ENCODE peak calls at places on chromosome 3, in ten cellular contexts. R, C, N, W, P, O, G, V, K and J are unnamed samples.

GRCh38 chr3:28406241-28406640 is 57.6 kb upstream of the AZI2 start:
- DNase-seq in R (no peak), G (no peak), P (no peak), O (no peak), K (no peak), W (no peak), C (no peak), N (no peak), V (no peak), J (no peak)

GRCh38 chr3:141875893-141876380 is 506 bp upstream of the ATP1B3 start:
- DNase-seq in G (peak), R (peak), V (peak), K (peak), O (peak), W (peak), P (peak), N (peak), C (no peak), J (peak)

GRCh38 chr3:47096955-47097354 is 67.0 kb downstream of the SETD2 start:
- DNase-seq in V (no peak), N (no peak), G (no peak), P (no peak), W (no peak), R (no peak), C (no peak), O (no peak), K (no peak), J (no peak)

GRCh38 chr3:62835594-62836236 is 39.5 kb downstream of the CADPS start:
- DNase-seq in O (no peak), P (no peak), N (no peak), V (no peak), K (no peak), W (no peak), C (no peak), G (no peak), R (no peak), J (no peak)

GRCh38 chr3:187807086-187807862 is 62.0 kb upstream of the BCL6 start:
- DNase-seq in V (no peak), R (no peak), N (no peak), G (no peak), K (no peak), C (no peak), W (no peak), P (no peak), O (no peak), J (no peak)

GRCh38 chr3:124812291-124813265 is 74.6 kb downstream of the ITGB5 start:
- DNase-seq in C (no peak), R (peak), K (peak), N (peak), G (peak), V (peak), O (no peak), W (peak), P (peak), J (peak)

GRCh38 chr3:196890309-196890708 is 22.6 kb downstream of the SENP5 start:
- DNase-seq in P (no peak), N (no peak), V (no peak), G (no peak), K (no peak), W (no peak), C (no peak), R (no peak), O (no peak), J (no peak)

GRCh38 chr3:111874177-111874820 is 15.2 kb downstream of the PHLDB2 start:
- DNase-seq in W (no peak), N (peak), V (no peak), O (no peak), G (no peak), K (no peak), C (no peak), P (no peak), R (no peak), J (no peak)

GRCh38 chr3:44682182-44682896 is 30.1 kb upstream of the ZNF502 start:
- DNase-seq in K (no peak), O (no peak), V (no peak), G (no peak), R (no peak), C (no peak), N (no peak), P (no peak), W (no peak), J (no peak)

GRCh38 chr3:98599647-98600411 is 6.4 kb upstream of the CPOX start:
- DNase-seq in V (no peak), G (no peak), R (no peak), O (no peak), P (no peak), N (no peak), K (no peak), W (no peak), C (no peak), J (no peak)

GRCh38 chr3:105232536-105232935 is 134.2 kb upstream of the ALCAM start:
- DNase-seq in K (no peak), C (no peak), O (no peak), N (no peak), P (no peak), W (no peak), R (no peak), G (no peak), V (no peak), J (no peak)

GRCh38 chr3:126512916-126513650 is 4.5 kb downstream of the UROC1 start:
- DNase-seq in R (no peak), P (peak), W (no peak), G (peak), C (no peak), O (no peak), N (no peak), V (no peak), K (no peak), J (no peak)

GRCh38 chr3:128486692-128487537 is 6.1 kb downstream of the GATA2 start:
- DNase-seq in R (no peak), W (no peak), P (no peak), N (no peak), C (no peak), K (no peak), G (no peak), O (no peak), V (no peak), J (no peak)

GRCh38 chr3:14300721-14301377 is 101.6 kb upstream of the SLC6A6 start:
- DNase-seq in O (no peak), R (no peak), N (no peak), G (no peak), P (no peak), V (no peak), W (no peak), C (no peak), K (no peak), J (no peak)

GRCh38 chr3:171460226-171461086 is at the start of gene TNIK:
- DNase-seq in R (peak), V (peak), O (peak), N (peak), C (peak), W (peak), K (peak), G (peak), P (peak), J (peak)

GRCh38 chr3:183298708-183299153 is 45.7 kb downstream of the B3GNT5 start:
- DNase-seq in W (peak), C (no peak), O (peak), V (no peak), N (no peak), P (no peak), R (peak), G (peak), K (peak), J (peak)

GRCh38 chr3:183293966-183294365 is 40.9 kb downstream of the B3GNT5 start:
- DNase-seq in W (no peak), P (no peak), K (no peak), G (no peak), O (no peak), V (no peak), C (no peak), N (no peak), R (no peak), J (no peak)

GRCh38 chr3:183291511-183292031 is 38.5 kb downstream of the B3GNT5 start:
- DNase-seq in G (no peak), O (no peak), V (no peak), R (no peak), P (no peak), C (no peak), K (no peak), W (no peak), N (no peak), J (no peak)

GRCh38 chr3:183296944-183297343 is 43.9 kb downstream of the B3GNT5 start:
- DNase-seq in N (no peak), R (peak), P (no peak), G (no peak), C (no peak), K (no peak), O (no peak), V (no peak), W (no peak), J (no peak)

GRCh38 chr3:183295211-183295610 is 42.2 kb downstream of the B3GNT5 start:
- DNase-seq in O (no peak), C (no peak), P (no peak), G (peak), V (no peak), K (no peak), R (peak), N (no peak), W (peak), J (no peak)
- TF ChIP-seq EP300 in O (no peak), C (no peak), P (no peak), G (no peak), V (no peak), K (no peak), R (no peak), N (no peak), W (no peak), J (no peak)

GRCh38 chr3:71997066-71997653 is 212.2 kb upstream of the PROK2 start:
- DNase-seq in O (no peak), W (no peak), K (no peak), G (no peak), N (no peak), C (no peak), V (no peak), P (no peak), R (no peak), J (no peak)

GRCh38 chr3:71994203-71994602 is 209.3 kb upstream of the PROK2 start:
- DNase-seq in C (no peak), R (peak), O (no peak), W (no peak), G (no peak), N (no peak), K (no peak), V (no peak), P (no peak), J (no peak)

GRCh38 chr3:72003936-72004335 is 219.0 kb upstream of the PROK2 start:
- DNase-seq in K (no peak), N (no peak), C (no peak), O (no peak), P (no peak), W (no peak), G (no peak), V (no peak), R (no peak), J (no peak)

GRCh38 chr3:72001758-72002157 is 216.8 kb upstream of the PROK2 start:
- DNase-seq in N (no peak), O (no peak), C (no peak), G (no peak), K (no peak), W (no peak), V (no peak), P (no peak), R (no peak), J (no peak)

DNA sequence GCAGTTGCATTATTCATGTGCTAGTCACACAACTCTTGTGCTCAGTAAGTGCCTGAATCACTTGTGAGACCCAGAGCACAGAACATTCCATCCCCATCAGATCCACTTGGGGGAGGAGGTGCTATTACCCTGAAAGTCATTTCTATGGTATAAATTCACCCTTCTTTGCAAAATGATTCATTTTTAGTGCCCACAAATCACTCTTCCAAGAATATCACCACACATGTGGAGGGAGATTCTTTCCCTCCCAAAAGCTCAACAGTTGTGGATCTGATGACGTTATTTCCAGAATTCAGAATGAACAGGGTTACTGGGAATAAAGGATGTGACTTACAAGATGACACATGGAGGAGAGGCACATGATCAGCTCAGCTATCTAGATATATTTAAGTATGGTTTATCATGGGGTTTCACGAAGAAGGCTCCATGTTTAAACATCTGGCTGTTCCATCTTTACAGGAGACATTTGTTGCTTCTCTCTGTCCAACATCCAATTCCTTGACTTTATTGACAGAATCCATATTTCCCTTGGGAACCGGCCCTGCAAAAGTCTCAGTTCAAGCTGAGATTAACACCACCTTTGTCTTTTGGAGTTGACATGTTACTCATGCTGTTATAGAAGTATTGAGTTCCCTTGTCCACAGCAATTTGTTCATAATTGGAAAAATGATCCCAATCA is 214.2 kb upstream of the PROK2 start:
- DNase-seq in W (no peak), O (no peak), K (no peak), C (no peak), V (no peak), R (no peak), N (no peak), G (no peak), P (no peak), J (no peak)
- TF ChIP-seq EP300 in W (no peak), O (no peak), K (no peak), C (no peak), V (no peak), R (no peak), N (no peak), G (no peak), P (no peak), J (no peak)

DNA sequence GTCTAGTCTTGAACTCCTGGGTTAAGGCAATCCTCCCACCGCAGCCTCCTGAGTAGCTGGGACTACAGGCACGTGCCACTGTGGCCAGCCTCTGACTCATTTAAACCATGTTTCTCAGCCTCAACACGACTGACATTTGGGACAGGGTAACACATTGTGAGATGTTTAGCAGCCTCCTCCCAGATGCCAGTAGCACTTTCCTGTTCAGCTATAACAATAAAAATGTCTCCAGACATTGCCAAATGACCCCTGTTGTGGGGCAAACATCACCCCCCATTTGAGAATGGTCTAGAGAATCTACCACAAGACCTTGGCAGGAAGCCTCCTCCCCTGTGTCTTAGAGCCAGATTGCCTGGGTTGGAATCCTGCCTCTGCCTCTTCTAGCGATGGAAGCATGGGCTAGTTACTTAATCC is 8.4 kb downstream of the TMEM40 start:
- DNase-seq in W (no peak), C (peak), K (no peak), V (no peak), G (peak), N (no peak), P (no peak), R (no peak), O (no peak), J (no peak)
- TF ChIP-seq EP300 in W (no peak), C (no peak), K (no peak), V (no peak), G (no peak), N (no peak), P (no peak), R (no peak), O (no peak), J (no peak)

DNA sequence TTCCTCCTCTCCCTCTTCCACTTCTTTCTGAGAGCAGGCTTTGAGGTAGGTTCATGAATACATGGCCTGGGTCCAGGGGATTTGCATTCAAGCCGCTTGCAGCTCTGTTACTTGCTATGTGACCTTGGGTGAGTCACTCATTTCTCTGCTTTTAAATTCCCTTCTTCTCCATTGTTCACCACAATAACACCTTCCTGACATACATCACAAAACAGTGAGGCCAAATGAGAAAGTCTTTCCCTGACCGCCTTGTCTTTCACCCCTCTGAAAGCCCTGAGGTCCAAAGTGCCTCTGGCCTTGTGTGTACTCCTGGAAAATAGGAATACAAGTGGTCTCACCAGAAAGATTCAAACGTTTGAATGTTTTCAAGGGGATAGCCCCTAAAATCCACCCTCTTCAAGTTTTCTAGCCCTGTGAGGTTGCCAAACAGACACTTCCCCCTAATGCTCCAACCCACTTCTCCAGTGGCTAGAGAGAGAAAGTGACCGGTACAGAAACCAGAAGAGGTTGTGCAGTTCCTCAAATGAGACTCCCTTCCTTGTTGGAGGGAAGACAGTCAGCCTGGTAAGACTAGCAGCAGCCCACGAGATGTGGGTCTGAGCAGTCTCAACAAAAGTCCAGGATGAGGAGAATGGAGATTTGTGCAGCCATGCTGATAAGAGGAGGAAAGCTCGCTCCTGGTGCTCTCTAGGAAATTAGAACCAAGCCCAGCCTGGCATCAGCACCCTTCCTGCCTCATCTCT is 222.9 kb upstream of the TPRG1 start:
- DNase-seq in C (no peak), V (peak), K (no peak), O (no peak), P (no peak), R (peak), W (peak), N (peak), G (peak), J (peak)
- TF ChIP-seq EP300 in C (no peak), V (no peak), K (no peak), O (no peak), P (no peak), R (no peak), W (peak), N (no peak), G (no peak), J (no peak)